ENCODE peak calls at places on chromosomes 6 and 20, in nine cellular contexts. One of them, this sample, is unnamed.

GRCh38 chr6:24908555-24908954 is 27.2 kb downstream of the RIPOR2 start:
- DNase-seq in fibroblast of villous mesenchyme: peak
- DNase-seq in activated CD8-positive, alpha-beta memory T cell treated with anti-CD3 and anti-CD28 coated beads for 24 hours: no peak
- DNase-seq in NCI-H1092 treated with DMSO at 0.1 percent for 48 hours: no peak
- DNase-seq in T-helper 9 cell: no peak
- DNase-seq in D341Med: no peak
- DNase-seq in IMR-90: peak
- DNase-seq in naive thymus-derived CD8-positive, alpha-beta T cell: no peak
- DNase-seq in GM20000: no peak
- DNase-seq in this sample: no peak

GRCh38 chr6:26152226-26153101 is 65.2 kb downstream of the HFE start:
- DNase-seq in fibroblast of villous mesenchyme: no peak
- DNase-seq in activated CD8-positive, alpha-beta memory T cell treated with anti-CD3 and anti-CD28 coated beads for 24 hours: no peak
- DNase-seq in NCI-H1092 treated with DMSO at 0.1 percent for 48 hours: no peak
- DNase-seq in T-helper 9 cell: no peak
- DNase-seq in D341Med: no peak
- DNase-seq in IMR-90: no peak
- DNase-seq in naive thymus-derived CD8-positive, alpha-beta T cell: no peak
- DNase-seq in GM20000: no peak
- DNase-seq in this sample: no peak

GRCh38 chr6:54805077-54805476 is 41.5 kb upstream of the FAM83B start:
- DNase-seq in fibroblast of villous mesenchyme: peak
- DNase-seq in activated CD8-positive, alpha-beta memory T cell treated with anti-CD3 and anti-CD28 coated beads for 24 hours: no peak
- DNase-seq in NCI-H1092 treated with DMSO at 0.1 percent for 48 hours: no peak
- DNase-seq in T-helper 9 cell: no peak
- DNase-seq in D341Med: no peak
- DNase-seq in IMR-90: peak
- DNase-seq in naive thymus-derived CD8-positive, alpha-beta T cell: no peak
- DNase-seq in GM20000: no peak
- DNase-seq in this sample: no peak

GRCh38 chr6:125114248-125114858 is 39.2 kb upstream of the TPD52L1 start:
- DNase-seq in fibroblast of villous mesenchyme: peak
- DNase-seq in activated CD8-positive, alpha-beta memory T cell treated with anti-CD3 and anti-CD28 coated beads for 24 hours: no peak
- DNase-seq in NCI-H1092 treated with DMSO at 0.1 percent for 48 hours: peak
- DNase-seq in T-helper 9 cell: peak
- DNase-seq in D341Med: no peak
- DNase-seq in IMR-90: peak
- DNase-seq in naive thymus-derived CD8-positive, alpha-beta T cell: peak
- DNase-seq in GM20000: peak
- DNase-seq in this sample: peak

GRCh38 chr20:58461899-58462298 is 53.3 kb downstream of the APCDD1L start:
- DNase-seq in fibroblast of villous mesenchyme: no peak
- DNase-seq in activated CD8-positive, alpha-beta memory T cell treated with anti-CD3 and anti-CD28 coated beads for 24 hours: no peak
- DNase-seq in NCI-H1092 treated with DMSO at 0.1 percent for 48 hours: no peak
- DNase-seq in T-helper 9 cell: no peak
- DNase-seq in D341Med: no peak
- DNase-seq in IMR-90: no peak
- DNase-seq in naive thymus-derived CD8-positive, alpha-beta T cell: no peak
- DNase-seq in GM20000: no peak
- DNase-seq in this sample: no peak

GRCh38 chr6:119484598-119484997 is 135.0 kb upstream of the MAN1A1 start:
- DNase-seq in fibroblast of villous mesenchyme: peak
- DNase-seq in activated CD8-positive, alpha-beta memory T cell treated with anti-CD3 and anti-CD28 coated beads for 24 hours: no peak
- DNase-seq in NCI-H1092 treated with DMSO at 0.1 percent for 48 hours: no peak
- DNase-seq in T-helper 9 cell: no peak
- DNase-seq in D341Med: no peak
- DNase-seq in IMR-90: peak
- DNase-seq in naive thymus-derived CD8-positive, alpha-beta T cell: no peak
- DNase-seq in GM20000: no peak
- DNase-seq in this sample: peak

GRCh38 chr6:26295691-26296555 is 69.1 kb upstream of the BTN3A2 start:
- DNase-seq in fibroblast of villous mesenchyme: peak
- DNase-seq in activated CD8-positive, alpha-beta memory T cell treated with anti-CD3 and anti-CD28 coated beads for 24 hours: no peak
- DNase-seq in NCI-H1092 treated with DMSO at 0.1 percent for 48 hours: no peak
- DNase-seq in T-helper 9 cell: no peak
- DNase-seq in D341Med: no peak
- DNase-seq in IMR-90: peak
- DNase-seq in naive thymus-derived CD8-positive, alpha-beta T cell: no peak
- DNase-seq in GM20000: peak
- DNase-seq in this sample: peak

GRCh38 chr20:41149679-41150131 is 12.4 kb downstream of the PLCG1 start:
- DNase-seq in fibroblast of villous mesenchyme: peak
- DNase-seq in activated CD8-positive, alpha-beta memory T cell treated with anti-CD3 and anti-CD28 coated beads for 24 hours: no peak
- DNase-seq in NCI-H1092 treated with DMSO at 0.1 percent for 48 hours: no peak
- DNase-seq in T-helper 9 cell: no peak
- DNase-seq in D341Med: no peak
- DNase-seq in IMR-90: peak
- DNase-seq in naive thymus-derived CD8-positive, alpha-beta T cell: no peak
- DNase-seq in GM20000: no peak
- DNase-seq in this sample: no peak

GRCh38 chr6:45590751-45591184 is 213.0 kb upstream of the SUPT3H start:
- DNase-seq in fibroblast of villous mesenchyme: peak
- DNase-seq in activated CD8-positive, alpha-beta memory T cell treated with anti-CD3 and anti-CD28 coated beads for 24 hours: no peak
- DNase-seq in NCI-H1092 treated with DMSO at 0.1 percent for 48 hours: no peak
- DNase-seq in T-helper 9 cell: no peak
- DNase-seq in D341Med: no peak
- DNase-seq in IMR-90: peak
- DNase-seq in naive thymus-derived CD8-positive, alpha-beta T cell: no peak
- DNase-seq in GM20000: no peak
- DNase-seq in this sample: no peak

GRCh38 chr6:43389713-43390265 is 20.3 kb upstream of the ZNF318 start:
- DNase-seq in fibroblast of villous mesenchyme: no peak
- DNase-seq in activated CD8-positive, alpha-beta memory T cell treated with anti-CD3 and anti-CD28 coated beads for 24 hours: no peak
- DNase-seq in NCI-H1092 treated with DMSO at 0.1 percent for 48 hours: no peak
- DNase-seq in T-helper 9 cell: no peak
- DNase-seq in D341Med: no peak
- DNase-seq in IMR-90: no peak
- DNase-seq in naive thymus-derived CD8-positive, alpha-beta T cell: no peak
- DNase-seq in GM20000: no peak
- DNase-seq in this sample: no peak

GRCh38 chr6:44678252-44678935 is 290.9 kb downstream of the CDC5L start:
- DNase-seq in fibroblast of villous mesenchyme: no peak
- DNase-seq in activated CD8-positive, alpha-beta memory T cell treated with anti-CD3 and anti-CD28 coated beads for 24 hours: peak
- DNase-seq in NCI-H1092 treated with DMSO at 0.1 percent for 48 hours: no peak
- DNase-seq in T-helper 9 cell: no peak
- DNase-seq in D341Med: no peak
- DNase-seq in IMR-90: no peak
- DNase-seq in naive thymus-derived CD8-positive, alpha-beta T cell: no peak
- DNase-seq in GM20000: no peak
- DNase-seq in this sample: no peak

GRCh38 chr6:4565301-4566250 is 210.6 kb upstream of the CDYL start:
- DNase-seq in fibroblast of villous mesenchyme: no peak
- DNase-seq in activated CD8-positive, alpha-beta memory T cell treated with anti-CD3 and anti-CD28 coated beads for 24 hours: no peak
- DNase-seq in NCI-H1092 treated with DMSO at 0.1 percent for 48 hours: no peak
- DNase-seq in T-helper 9 cell: no peak
- DNase-seq in D341Med: no peak
- DNase-seq in IMR-90: no peak
- DNase-seq in naive thymus-derived CD8-positive, alpha-beta T cell: no peak
- DNase-seq in GM20000: no peak
- DNase-seq in this sample: no peak

GRCh38 chr6:14117158-14118090 is at the start of gene CD83:
- DNase-seq in fibroblast of villous mesenchyme: peak
- DNase-seq in activated CD8-positive, alpha-beta memory T cell treated with anti-CD3 and anti-CD28 coated beads for 24 hours: peak
- DNase-seq in NCI-H1092 treated with DMSO at 0.1 percent for 48 hours: peak
- DNase-seq in T-helper 9 cell: peak
- DNase-seq in D341Med: peak
- DNase-seq in IMR-90: peak
- DNase-seq in naive thymus-derived CD8-positive, alpha-beta T cell: peak
- DNase-seq in GM20000: peak
- DNase-seq in this sample: peak

GRCh38 chr6:117545161-117545595 is 57.1 kb downstream of the GOPC start:
- DNase-seq in fibroblast of villous mesenchyme: no peak
- DNase-seq in activated CD8-positive, alpha-beta memory T cell treated with anti-CD3 and anti-CD28 coated beads for 24 hours: no peak
- DNase-seq in NCI-H1092 treated with DMSO at 0.1 percent for 48 hours: no peak
- DNase-seq in T-helper 9 cell: no peak
- DNase-seq in D341Med: no peak
- DNase-seq in IMR-90: no peak
- DNase-seq in naive thymus-derived CD8-positive, alpha-beta T cell: no peak
- DNase-seq in GM20000: no peak
- DNase-seq in this sample: peak

GRCh38 chr20:62558779-62559178 is 83.0 kb upstream of the GATA5 start:
- DNase-seq in fibroblast of villous mesenchyme: no peak
- DNase-seq in activated CD8-positive, alpha-beta memory T cell treated with anti-CD3 and anti-CD28 coated beads for 24 hours: no peak
- DNase-seq in NCI-H1092 treated with DMSO at 0.1 percent for 48 hours: no peak
- DNase-seq in T-helper 9 cell: no peak
- DNase-seq in D341Med: no peak
- DNase-seq in IMR-90: no peak
- DNase-seq in naive thymus-derived CD8-positive, alpha-beta T cell: no peak
- DNase-seq in GM20000: no peak
- DNase-seq in this sample: no peak

GRCh38 chr6:154656660-154657059 is 76.6 kb upstream of the SCAF8 start:
- DNase-seq in fibroblast of villous mesenchyme: no peak
- DNase-seq in activated CD8-positive, alpha-beta memory T cell treated with anti-CD3 and anti-CD28 coated beads for 24 hours: no peak
- DNase-seq in NCI-H1092 treated with DMSO at 0.1 percent for 48 hours: no peak
- DNase-seq in T-helper 9 cell: no peak
- DNase-seq in D341Med: no peak
- DNase-seq in IMR-90: no peak
- DNase-seq in naive thymus-derived CD8-positive, alpha-beta T cell: no peak
- DNase-seq in GM20000: no peak
- DNase-seq in this sample: no peak

GRCh38 chr20:4014031-4014474 is 1.3 kb downstream of the RNF24 start:
- DNase-seq in fibroblast of villous mesenchyme: peak
- DNase-seq in activated CD8-positive, alpha-beta memory T cell treated with anti-CD3 and anti-CD28 coated beads for 24 hours: no peak
- DNase-seq in NCI-H1092 treated with DMSO at 0.1 percent for 48 hours: peak
- DNase-seq in T-helper 9 cell: no peak
- DNase-seq in D341Med: peak
- DNase-seq in IMR-90: peak
- DNase-seq in naive thymus-derived CD8-positive, alpha-beta T cell: peak
- DNase-seq in GM20000: peak
- DNase-seq in this sample: peak

GRCh38 chr6:40474937-40475336 is 112.2 kb downstream of the LRFN2 start:
- DNase-seq in fibroblast of villous mesenchyme: no peak
- DNase-seq in activated CD8-positive, alpha-beta memory T cell treated with anti-CD3 and anti-CD28 coated beads for 24 hours: no peak
- DNase-seq in NCI-H1092 treated with DMSO at 0.1 percent for 48 hours: no peak
- DNase-seq in T-helper 9 cell: no peak
- DNase-seq in D341Med: no peak
- DNase-seq in IMR-90: no peak
- DNase-seq in naive thymus-derived CD8-positive, alpha-beta T cell: no peak
- DNase-seq in GM20000: no peak
- DNase-seq in this sample: no peak

GRCh38 chr6:45843848-45844521 is 171.7 kb downstream of the CLIC5 start:
- DNase-seq in fibroblast of villous mesenchyme: no peak
- DNase-seq in activated CD8-positive, alpha-beta memory T cell treated with anti-CD3 and anti-CD28 coated beads for 24 hours: no peak
- DNase-seq in NCI-H1092 treated with DMSO at 0.1 percent for 48 hours: no peak
- DNase-seq in T-helper 9 cell: no peak
- DNase-seq in D341Med: no peak
- DNase-seq in IMR-90: no peak
- DNase-seq in naive thymus-derived CD8-positive, alpha-beta T cell: no peak
- DNase-seq in GM20000: no peak
- DNase-seq in this sample: no peak

GRCh38 chr6:41497994-41498393 is 48.2 kb upstream of the FOXP4 start:
- DNase-seq in fibroblast of villous mesenchyme: no peak
- DNase-seq in activated CD8-positive, alpha-beta memory T cell treated with anti-CD3 and anti-CD28 coated beads for 24 hours: no peak
- DNase-seq in NCI-H1092 treated with DMSO at 0.1 percent for 48 hours: no peak
- DNase-seq in T-helper 9 cell: no peak
- DNase-seq in D341Med: no peak
- DNase-seq in IMR-90: peak
- DNase-seq in naive thymus-derived CD8-positive, alpha-beta T cell: no peak
- DNase-seq in GM20000: no peak
- DNase-seq in this sample: no peak

GRCh38 chr20:37380864-37381579 is 35.1 kb downstream of the SRC start:
- DNase-seq in fibroblast of villous mesenchyme: no peak
- DNase-seq in activated CD8-positive, alpha-beta memory T cell treated with anti-CD3 and anti-CD28 coated beads for 24 hours: no peak
- DNase-seq in NCI-H1092 treated with DMSO at 0.1 percent for 48 hours: no peak
- DNase-seq in T-helper 9 cell: no peak
- DNase-seq in D341Med: no peak
- DNase-seq in IMR-90: no peak
- DNase-seq in naive thymus-derived CD8-positive, alpha-beta T cell: no peak
- DNase-seq in GM20000: no peak
- DNase-seq in this sample: no peak

GRCh38 chr6:170039156-170040114 is 251.4 kb downstream of the DLL1 start:
- DNase-seq in fibroblast of villous mesenchyme: no peak
- DNase-seq in activated CD8-positive, alpha-beta memory T cell treated with anti-CD3 and anti-CD28 coated beads for 24 hours: no peak
- DNase-seq in NCI-H1092 treated with DMSO at 0.1 percent for 48 hours: no peak
- DNase-seq in T-helper 9 cell: no peak
- DNase-seq in D341Med: no peak
- DNase-seq in IMR-90: no peak
- DNase-seq in naive thymus-derived CD8-positive, alpha-beta T cell: no peak
- DNase-seq in GM20000: no peak
- DNase-seq in this sample: no peak

GRCh38 chr6:117956386-117956785 is 49.3 kb downstream of the SLC35F1 start:
- DNase-seq in fibroblast of villous mesenchyme: no peak
- DNase-seq in activated CD8-positive, alpha-beta memory T cell treated with anti-CD3 and anti-CD28 coated beads for 24 hours: no peak
- DNase-seq in NCI-H1092 treated with DMSO at 0.1 percent for 48 hours: no peak
- DNase-seq in T-helper 9 cell: no peak
- DNase-seq in D341Med: no peak
- DNase-seq in IMR-90: no peak
- DNase-seq in naive thymus-derived CD8-positive, alpha-beta T cell: no peak
- DNase-seq in GM20000: no peak
- DNase-seq in this sample: no peak

GRCh38 chr6:29568021-29568420 is 8.5 kb upstream of the UBD start:
- DNase-seq in fibroblast of villous mesenchyme: peak
- DNase-seq in activated CD8-positive, alpha-beta memory T cell treated with anti-CD3 and anti-CD28 coated beads for 24 hours: no peak
- DNase-seq in NCI-H1092 treated with DMSO at 0.1 percent for 48 hours: no peak
- DNase-seq in T-helper 9 cell: no peak
- DNase-seq in D341Med: no peak
- DNase-seq in IMR-90: no peak
- DNase-seq in naive thymus-derived CD8-positive, alpha-beta T cell: no peak
- DNase-seq in GM20000: no peak
- DNase-seq in this sample: no peak